ENCODE peak calls at places on chromosomes 6 and 20, in four cellular contexts. Y is endothelial cell, F is WTC11, N is IMR-90. Q is an unnamed sample.
A peak's percentile ranks its signal among the peaks of the same experiment; 100 is the strongest.

GRCh38 chr20:57326667-57327455 is 2.7 kb upstream of the SPO11 start:
- DNase-seq in Y (no peak), F (peak; percentile 30), N (no peak), Q (peak; percentile 15)

GRCh38 chr6:12543953-12544352 is 172.6 kb upstream of the PHACTR1 start:
- DNase-seq in Y (no peak), F (no peak), N (no peak), Q (peak; percentile 53)

GRCh38 chr6:139540276-139540675 is 165.8 kb upstream of the CITED2 start:
- DNase-seq in Y (no peak), F (no peak), N (peak; percentile 77), Q (peak; percentile 8)

GRCh38 chr20:47392721-47393073 is 36.2 kb upstream of the ZMYND8 start:
- DNase-seq in Y (no peak), F (no peak), N (peak; percentile 47), Q (no peak)

GRCh38 chr6:43013020-43013842 is 515 bp downstream of the MEA1 start:
- DNase-seq in Y (no peak), F (no peak), N (peak; percentile 21), Q (no peak)

GRCh38 chr6:11434565-11435326 is 102.8 kb upstream of the TMEM170B start:
- DNase-seq in Y (no peak), F (no peak), N (peak; percentile 94), Q (peak; percentile 37)

GRCh38 chr6:105596284-105596755 is 193.4 kb upstream of the PREP start:
- DNase-seq in Y (no peak), F (no peak), N (peak; percentile 99), Q (peak; percentile 38)

GRCh38 chr6:70763754-70764153 is 96.1 kb downstream of the SMAP1 start:
- DNase-seq in Y (no peak), F (no peak), N (peak; percentile 18), Q (no peak)

GRCh38 chr6:160461641-160462040 is 113.5 kb downstream of the SLC22A3 start:
- DNase-seq in Y (no peak), F (no peak), N (peak; percentile 16), Q (no peak)
- TF ChIP-seq CTCF in Y (no peak), F (no peak), N (no peak), Q (no peak)

GRCh38 chr20:63347950-63348827 is 13.0 kb downstream of the CHRNA4 start:
- DNase-seq in Y (no peak), F (no peak), N (no peak), Q (no peak)

GRCh38 chr20:63348828-63349515 is 12.2 kb downstream of the CHRNA4 start:
- DNase-seq in Y (no peak), F (no peak), N (no peak), Q (no peak)

GRCh38 chr20:63346131-63347080 is 14.7 kb downstream of the CHRNA4 start:
- DNase-seq in Y (no peak), F (no peak), N (no peak), Q (no peak)

GRCh38 chr20:63345328-63346100 is 15.6 kb downstream of the CHRNA4 start:
- DNase-seq in Y (no peak), F (no peak), N (no peak), Q (no peak)

DNA sequence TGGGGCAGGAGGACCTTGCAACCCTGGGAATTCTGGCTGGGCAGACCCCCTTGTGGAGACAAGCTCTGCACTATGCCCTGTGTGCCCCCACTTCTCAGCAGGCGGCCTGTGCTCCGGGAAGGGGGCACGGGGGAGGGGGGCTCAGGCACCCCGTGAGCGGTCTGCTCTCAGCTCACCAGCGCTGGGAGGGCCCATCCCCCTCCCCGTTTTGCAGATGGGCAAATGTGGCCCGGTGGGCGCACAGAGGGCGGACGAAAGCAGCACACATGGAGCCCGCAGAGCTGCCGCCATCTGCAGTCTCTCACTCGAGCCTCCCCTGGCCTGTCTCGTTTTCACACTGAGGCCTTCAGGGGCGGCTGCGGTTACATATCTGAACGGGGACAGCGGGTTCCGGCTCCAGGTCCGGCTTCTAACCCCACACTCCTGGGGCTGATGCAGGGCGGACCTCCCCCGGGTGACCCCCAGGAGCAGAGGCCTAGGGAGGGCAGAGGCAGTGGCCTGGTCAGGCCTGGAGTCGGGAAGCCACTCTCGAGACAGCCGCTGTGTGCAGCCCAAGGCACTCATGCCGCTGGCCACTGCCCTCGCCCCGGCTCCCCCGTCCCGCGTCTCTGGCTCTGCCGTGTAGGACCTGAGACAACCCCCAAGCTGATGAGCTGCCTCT is 13.9 kb downstream of the CHRNA4 start:
- DNase-seq in Y (no peak), F (no peak), N (no peak), Q (no peak)
- TF ChIP-seq CTCF in Y (no peak), F (no peak), N (no peak), Q (no peak)

DNA sequence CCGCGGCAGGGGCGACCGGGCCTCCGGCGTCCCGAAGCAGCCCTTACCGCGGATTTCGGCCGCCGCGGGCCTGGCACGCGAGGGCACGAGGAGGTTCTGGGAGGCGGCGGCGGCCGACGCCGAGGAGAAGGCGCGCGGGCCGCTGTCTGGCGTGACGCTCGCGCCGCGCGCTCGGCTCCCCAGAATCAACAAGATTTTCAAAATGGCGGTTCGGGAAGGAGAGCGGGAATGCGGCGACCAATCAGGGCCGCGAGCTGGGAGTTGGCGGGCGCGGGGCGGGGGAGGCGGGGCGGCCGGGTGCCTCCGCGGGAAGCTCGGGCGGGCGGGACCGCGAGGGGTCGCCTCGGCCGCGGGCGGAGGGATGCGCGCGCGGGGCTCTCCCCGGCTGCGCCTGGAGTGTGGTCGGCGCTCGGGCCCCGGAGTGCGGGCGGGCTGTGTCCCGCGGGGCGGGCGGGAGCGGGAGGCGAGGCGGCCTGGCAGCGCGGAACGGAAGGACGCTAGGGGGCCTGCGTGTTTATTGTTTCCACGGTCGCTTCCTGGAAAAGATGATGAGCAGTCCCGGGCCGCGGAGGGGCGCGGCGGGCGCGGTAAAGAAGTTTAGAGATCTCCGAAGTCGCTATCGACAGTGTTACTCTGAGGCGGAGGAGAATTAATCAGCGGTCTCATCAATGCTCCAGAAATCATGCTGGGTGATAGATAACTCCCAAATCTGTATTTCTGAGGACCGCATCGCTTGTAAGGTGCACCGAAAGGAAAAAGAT is at the start of gene DEK:
- DNase-seq in Y (peak; percentile 89), F (peak; percentile 87), N (peak; percentile 81), Q (peak; percentile 72)
- TF ChIP-seq CTCF in Y (peak; percentile 11), F (no peak), N (peak; percentile 63), Q (no peak)

GRCh38 chr6:109791301-109791700 is 100.2 kb downstream of the FIG4 start:
- DNase-seq in Y (no peak), F (peak; percentile 29), N (peak; percentile 33), Q (no peak)
- TF ChIP-seq CTCF in Y (no peak), F (no peak), N (no peak), Q (no peak)

DNA sequence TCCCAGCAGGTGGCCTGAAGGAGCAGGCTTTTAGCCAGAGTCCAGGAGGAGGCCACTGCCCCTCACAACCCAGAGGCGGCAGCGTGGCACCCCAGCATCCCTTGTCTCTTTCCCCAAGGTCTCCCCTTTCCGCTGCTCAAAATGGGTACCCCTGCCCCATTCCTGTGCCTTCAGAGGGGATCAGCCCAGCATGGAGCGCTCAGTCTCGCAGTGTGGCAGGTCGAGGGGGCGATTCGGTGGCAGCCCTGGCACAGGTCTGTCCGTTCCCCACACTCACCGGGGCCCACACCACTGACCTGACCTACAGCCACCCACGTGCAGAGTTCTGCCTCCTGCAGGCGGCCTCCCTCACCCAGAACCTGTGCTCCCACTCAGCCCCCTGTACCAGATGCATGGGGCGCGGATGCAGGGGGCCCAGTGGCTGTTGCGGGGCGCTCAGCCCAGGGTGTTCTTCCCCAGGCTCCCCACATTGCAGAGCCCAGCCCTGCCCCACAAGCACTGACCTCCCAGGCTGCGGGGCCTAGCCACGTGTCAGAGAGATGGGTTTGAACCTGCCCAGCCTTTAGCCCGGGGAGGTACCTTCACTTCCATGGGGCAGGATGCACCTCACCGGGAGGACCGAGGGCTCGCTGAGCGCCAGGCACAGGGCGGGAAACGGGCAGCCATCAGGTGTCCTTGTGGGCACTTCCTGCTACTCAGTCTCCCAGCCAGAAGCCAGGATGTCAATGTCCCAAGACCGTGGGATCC is 41.8 kb downstream of the DSTN start:
- DNase-seq in Y (no peak), F (peak; percentile 61), N (no peak), Q (peak; percentile 28)
- TF ChIP-seq CTCF in Y (peak; percentile 60), F (no peak), N (peak; percentile 45), Q (no peak)

GRCh38 chr6:3938715-3939376 is 89.7 kb downstream of the FAM50B start:
- DNase-seq in Y (no peak), F (no peak), N (no peak), Q (no peak)
- TF ChIP-seq CTCF in Y (no peak), F (no peak), N (no peak), Q (no peak)

Q was measured in Calu3.